ENCODE peak calls at places on chromosome 21, in seven cellular contexts. W is astrocyte of the spinal cord; B is PC-3; T is heart left ventricle; L is right lobe of liver; S is cardiac muscle cell; O is CD8-positive, alpha-beta T cell. H is an unnamed sample.
A peak's percentile ranks its signal among the peaks of the same experiment; 100 is the strongest.

GRCh38 chr21:34910396-34910795 is 138.7 kb downstream of the RUNX1 start:
- DNase-seq in W (no peak), T (no peak), B (no peak), S (no peak), O (no peak), L (peak; percentile 82), H (no peak)

GRCh38 chr21:41823166-41823565 is 56.0 kb downstream of the PRDM15 start:
- DNase-seq in S (no peak), B (no peak), L (peak; percentile 28), W (no peak), T (no peak), O (no peak), H (no peak)

GRCh38 chr21:14797543-14797942 is 251.4 kb upstream of the SAMSN1 start:
- DNase-seq in L (no peak), O (no peak), T (no peak), B (no peak), S (no peak), W (no peak), H (no peak)

GRCh38 chr21:35390013-35390776 is 341.1 kb upstream of the RUNX1 start:
- DNase-seq in L (no peak), O (no peak), S (peak; percentile 44), B (peak; percentile 50), W (peak; percentile 59), T (no peak), H (no peak)

GRCh38 chr21:41606706-41607105 is 98.7 kb upstream of the TMPRSS2 start:
- DNase-seq in W (no peak), L (no peak), T (no peak), S (no peak), O (no peak), B (no peak), H (no peak)

GRCh38 chr21:17351766-17352165 is 161.1 kb upstream of the CXADR start:
- DNase-seq in B (no peak), T (no peak), L (no peak), W (no peak), S (no peak), O (no peak), H (no peak)

GRCh38 chr21:14947613-14948160 is 117.1 kb downstream of the NRIP1 start:
- DNase-seq in S (no peak), O (no peak), T (no peak), L (no peak), W (no peak), B (no peak), H (no peak)

GRCh38 chr21:42381347-42381984 is 14.4 kb downstream of the TMPRSS3 start:
- DNase-seq in T (no peak), O (peak; percentile 28), S (peak; percentile 50), L (peak; percentile 71), W (peak; percentile 22), B (peak; percentile 77), H (no peak)

GRCh38 chr21:46455575-46456385 is 2.9 kb upstream of the DIP2A start:
- DNase-seq in T (peak; percentile 67), O (no peak), B (peak; percentile 64), S (peak; percentile 90), L (no peak), W (peak; percentile 72), H (no peak)

GRCh38 chr21:32889596-32889995 is 118.0 kb upstream of the PAXBP1 start:
- DNase-seq in W (no peak), B (no peak), T (no peak), L (no peak), S (no peak), O (no peak), H (no peak)

GRCh38 chr21:34037446-34037845 is 35.9 kb upstream of the MRPS6 start:
- DNase-seq in B (peak; percentile 67), T (no peak), O (no peak), W (peak; percentile 70), S (peak; percentile 35), L (no peak), H (no peak)

GRCh38 chr21:15309721-15310120 is 244.9 kb upstream of the NRIP1 start:
- DNase-seq in S (peak; percentile 69), O (no peak), L (peak; percentile 78), T (peak; percentile 49), B (no peak), W (no peak), H (no peak)

GRCh38 chr21:23016617-23017016 is 2018.4 kb downstream of the NCAM2 start:
- DNase-seq in S (no peak), L (no peak), T (no peak), W (no peak), B (peak; percentile 62), O (no peak), H (no peak)

GRCh38 chr21:46325073-46325912 is 1.3 kb downstream of the PCNT start:
- DNase-seq in L (peak; percentile 57), O (peak; percentile 26), B (peak; percentile 66), W (peak; percentile 51), T (peak; percentile 66), S (peak; percentile 62), H (peak; percentile 57)

GRCh38 chr21:27422435-27422834 is 455.5 kb upstream of the ADAMTS5 start:
- DNase-seq in T (no peak), S (no peak), B (peak; percentile 39), W (peak; percentile 33), O (no peak), L (no peak), H (no peak)

DNA sequence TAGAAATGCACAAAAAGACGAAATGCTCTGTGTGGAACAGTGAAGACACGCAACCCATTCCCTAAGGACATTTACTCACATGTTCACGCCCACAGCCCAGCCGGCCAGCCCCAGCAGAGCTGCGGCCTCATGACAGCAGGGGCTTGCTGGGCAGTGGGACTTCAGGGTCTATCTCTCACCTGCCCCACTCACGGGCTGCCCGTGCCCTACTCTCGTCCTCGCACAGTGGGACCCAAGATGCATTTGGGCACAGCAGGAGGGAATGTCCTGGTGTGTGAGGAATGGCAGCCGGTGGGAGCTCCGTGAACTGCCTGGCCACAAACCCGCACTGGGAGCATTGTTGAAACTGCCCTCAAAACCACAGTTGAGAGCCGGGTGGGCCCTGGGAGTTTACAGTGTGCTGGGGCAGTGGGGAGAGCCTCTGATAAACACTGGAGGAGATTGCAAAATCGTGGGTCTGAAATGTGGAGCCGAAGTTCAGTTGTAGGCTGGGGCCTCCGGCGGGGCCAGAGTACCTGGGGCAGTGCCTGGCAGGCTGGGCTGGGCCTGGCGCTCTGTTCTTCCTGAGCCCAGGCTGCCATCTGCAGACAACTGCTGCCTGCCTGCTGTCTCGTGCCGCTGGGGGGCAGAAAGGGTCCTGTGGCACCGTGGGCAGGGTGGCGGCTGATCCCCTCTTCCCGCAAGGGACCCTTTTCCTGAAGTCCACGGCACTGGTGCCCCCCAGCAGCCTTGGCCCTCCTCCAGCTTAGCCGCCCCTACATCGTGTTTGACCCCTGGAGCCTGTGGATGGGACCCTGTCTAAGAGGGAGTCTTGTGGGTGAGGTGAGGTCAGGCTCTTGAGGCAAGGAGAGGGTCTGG is 20.7 kb upstream of the POFUT2 start:
- DNase-seq in B (no peak), S (peak; percentile 93), W (peak; percentile 94), T (peak; percentile 66), L (peak; percentile 90), O (no peak), H (no peak)
- TF ChIP-seq CTCF in B (no peak), S (no peak), W (no peak), T (no peak), L (no peak), O (no peak), H (no peak)

DNA sequence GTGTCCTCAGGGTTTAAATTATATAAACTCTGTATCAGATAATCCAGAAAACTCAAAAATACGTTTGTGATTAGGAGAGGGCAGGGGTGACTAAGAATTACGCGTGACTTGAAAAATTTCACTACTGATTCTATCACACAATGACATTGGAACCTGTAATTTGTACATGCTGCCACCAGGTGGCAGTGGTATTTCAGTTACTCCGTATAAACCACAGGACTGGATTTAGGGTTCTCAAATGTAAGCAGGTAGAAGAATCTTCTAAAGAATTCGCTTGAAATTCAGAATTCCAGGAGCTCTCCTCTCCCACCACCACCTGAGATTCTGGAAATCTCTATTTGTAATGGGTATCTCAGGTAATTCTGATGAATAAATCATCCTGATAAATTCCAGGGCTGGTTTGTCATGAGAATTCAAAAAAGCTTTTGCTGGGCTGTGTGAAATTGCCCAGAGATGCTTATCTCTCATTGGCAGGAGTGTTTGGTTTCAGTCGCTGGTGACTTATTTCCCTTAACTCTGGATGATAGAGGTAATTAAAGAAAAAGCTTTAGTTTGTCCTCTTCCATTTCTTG is 1.7 kb upstream of the KRTAP7-1 start:
- DNase-seq in B (peak; percentile 76), O (peak; percentile 16), L (no peak), S (peak; percentile 0), T (no peak), W (no peak), H (peak; percentile 31)
- TF ChIP-seq CTCF in B (peak; percentile 83), O (peak; percentile 63), L (peak; percentile 33), S (no peak), T (peak; percentile 42), W (peak; percentile 45), H (peak; percentile 65)

GRCh38 chr21:44442266-44443125 is 12.8 kb upstream of the LRRC3 start:
- DNase-seq in W (no peak), T (peak; percentile 15), S (no peak), O (no peak), L (peak; percentile 33), B (no peak), H (no peak)

GRCh38 chr21:44443891-44444285 is 11.4 kb upstream of the LRRC3 start:
- DNase-seq in S (no peak), O (no peak), W (no peak), T (peak; percentile 8), L (peak; percentile 37), B (no peak), H (no peak)

GRCh38 chr21:44445413-44445812 is 9.9 kb upstream of the LRRC3 start:
- DNase-seq in B (no peak), O (no peak), S (no peak), L (no peak), T (peak; percentile 5), W (no peak), H (no peak)

GRCh38 chr21:44443291-44443890 is 11.9 kb upstream of the LRRC3 start:
- DNase-seq in W (no peak), S (no peak), O (no peak), L (peak; percentile 33), B (no peak), T (peak; percentile 17), H (no peak)

DNA sequence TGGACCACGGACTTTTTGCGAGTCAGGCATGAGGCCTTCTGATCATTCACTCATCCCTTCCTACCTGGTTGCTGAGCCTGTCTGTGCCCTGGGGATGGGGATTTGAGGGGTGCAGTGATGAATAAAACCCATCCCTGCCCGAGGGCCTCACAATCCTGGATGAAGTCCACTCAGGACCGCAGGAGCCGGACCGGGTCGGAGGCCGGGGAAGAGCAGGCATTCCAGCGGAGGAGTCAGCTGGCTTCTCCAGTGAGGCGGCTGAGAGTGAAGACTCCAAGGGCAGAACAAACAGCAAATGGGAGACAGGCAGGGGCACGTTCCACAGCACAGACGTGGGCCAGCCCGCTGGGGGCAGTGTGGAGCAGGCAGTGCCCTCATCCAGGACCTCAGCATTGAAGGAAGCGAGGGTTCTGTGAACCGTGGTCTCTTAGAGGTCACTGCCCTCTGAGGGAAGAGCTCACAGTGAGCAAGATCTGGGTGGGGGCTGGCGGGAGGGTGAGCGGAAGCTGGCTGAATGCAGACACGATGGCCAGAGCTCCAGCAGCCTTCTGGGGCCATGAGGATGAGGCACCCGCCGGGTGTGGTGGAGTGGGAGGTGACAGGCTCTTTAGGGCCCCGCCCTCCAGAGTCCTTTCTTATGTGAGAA is 10.9 kb upstream of the LRRC3 start:
- DNase-seq in L (peak; percentile 40), T (peak; percentile 23), B (no peak), O (no peak), W (no peak), S (no peak), H (no peak)
- TF ChIP-seq CTCF in L (no peak), T (no peak), B (peak; percentile 46), O (no peak), W (no peak), S (no peak), H (no peak)

DNA sequence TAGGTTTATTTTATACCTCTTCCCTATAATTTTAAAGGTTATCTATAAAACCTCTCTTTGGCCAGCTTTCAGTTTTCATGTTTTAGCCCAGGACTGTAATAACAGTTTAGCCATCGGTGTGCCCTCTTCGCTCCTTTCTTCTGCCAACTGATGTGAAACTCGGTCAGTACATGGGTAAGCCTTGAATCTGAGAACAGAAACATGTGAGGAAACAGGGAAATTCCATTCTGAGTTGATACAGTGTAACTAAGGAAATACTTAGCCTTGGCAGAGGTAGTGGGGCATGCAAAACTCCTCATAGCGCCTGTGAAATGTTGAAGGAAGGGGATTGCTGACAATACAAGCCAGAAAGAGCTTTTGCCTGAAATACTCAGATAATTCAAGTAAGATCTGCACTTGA is 465.2 kb downstream of the NCAM2 start:
- DNase-seq in B (no peak), O (no peak), S (peak; percentile 14), W (no peak), T (no peak), L (no peak), H (no peak)
- TF ChIP-seq CTCF in B (no peak), O (no peak), S (no peak), W (no peak), T (no peak), L (no peak), H (no peak)

H was measured in GM13977.